ENCODE peak calls at places on chromosomes 4 and X, in five cellular contexts. M is ELR, H is endodermal cell, P is substantia nigra, R is islet precursor cell. C is an unnamed sample.

GRCh38 chr4:7892212-7893019 is 47.2 kb downstream of the AFAP1 start:
- DNase-seq in M (peak), H (peak), R (peak), P (no peak), C (no peak)

GRCh38 chr4:6561706-6562371 is 13.2 kb upstream of the MAN2B2 start:
- DNase-seq in M (no peak), P (no peak), H (peak), R (no peak), C (no peak)

GRCh38 chr4:41751325-41752061 is 3.0 kb upstream of the PHOX2B start:
- DNase-seq in H (peak), R (peak), M (peak), P (no peak), C (no peak)

GRCh38 chrX:115539841-115540240 is 21.1 kb upstream of the PLS3 start:
- DNase-seq in M (peak), H (no peak), P (no peak), R (no peak), C (no peak)

GRCh38 chr4:113146876-113147358 is 97.5 kb downstream of the ANK2 start:
- DNase-seq in R (no peak), P (no peak), H (no peak), M (peak), C (no peak)

GRCh38 chrX:48468247-48468671 is 1.8 kb downstream of the SLC38A5 start:
- DNase-seq in P (no peak), M (no peak), H (peak), R (peak), C (no peak)

GRCh38 chr4:154658680-154659402 is 46.4 kb upstream of the FGG start:
- DNase-seq in P (no peak), M (no peak), H (no peak), R (no peak), C (no peak)

GRCh38 chrX:24838624-24839023 is 144.9 kb downstream of the POLA1 start:
- DNase-seq in P (no peak), R (no peak), H (no peak), M (peak), C (no peak)

GRCh38 chr4:174036111-174036510 is 247.4 kb downstream of the FBXO8 start:
- DNase-seq in M (peak), H (no peak), R (no peak), P (no peak), C (no peak)

GRCh38 chr4:17599826-17600225 is 14.6 kb upstream of the MED28 start:
- DNase-seq in R (no peak), P (no peak), M (no peak), H (no peak), C (no peak)

GRCh38 chr4:5036239-5036638 is 15.0 kb upstream of the STK32B start:
- DNase-seq in P (no peak), R (no peak), M (peak), H (no peak), C (no peak)

C was measured in caudate nucleus.